ENCODE peak calls at places on chromosomes 12 and 14, in six cellular contexts. S is ovary; V is CD4-positive, alpha-beta T cell; X is Panc1; A is CD8-positive, alpha-beta T cell; R is uterus. J is an unnamed sample. For H3K27me3, the result is how much of the 10 kb centered on the place peaks cover.

GRCh38 chr12:3832738-3833137 is 40.5 kb downstream of the PARP11 start:
- DNase-seq in A (no peak), V (no peak), S (no peak), X (no peak), R (no peak), J (no peak)

GRCh38 chr14:59060841-59061240 is 127.6 kb upstream of the DAAM1 start:
- DNase-seq in V (no peak), A (no peak), X (no peak), R (no peak), S (no peak), J (peak)

GRCh38 chr14:57390806-57391562 is 598 bp downstream of the NAA30 start:
- DNase-seq in R (peak), V (peak), X (no peak), S (peak), A (peak), J (peak)

GRCh38 chr14:88986146-88986841 is 161.8 kb downstream of the TTC8 start:
- DNase-seq in A (no peak), R (no peak), X (no peak), V (no peak), S (peak), J (peak)

GRCh38 chr12:92624236-92624635 is 78.6 kb upstream of the PLEKHG7 start:
- DNase-seq in X (no peak), A (no peak), V (no peak), R (no peak), S (no peak), J (peak)

GRCh38 chr12:21248679-21249078 is 86.0 kb downstream of the SLCO1A2 start:
- DNase-seq in X (no peak), A (no peak), R (no peak), V (no peak), S (no peak), J (peak)

GRCh38 chr12:110431957-110432587 is 18.1 kb downstream of the ARPC3 start:
- DNase-seq in S (peak), X (no peak), R (no peak), A (no peak), V (no peak), J (no peak)

GRCh38 chr14:102998393-102998792 is 59.0 kb downstream of the CDC42BPB start:
- DNase-seq in S (no peak), X (no peak), V (no peak), A (no peak), R (no peak), J (no peak)

GRCh38 chr14:91372680-91373495 is 44.7 kb downstream of the CCDC88C start:
- DNase-seq in S (no peak), V (peak), R (no peak), X (no peak), A (no peak), J (no peak)

GRCh38 chr12:6465467-6466183 is 4.9 kb downstream of the VAMP1 start:
- DNase-seq in R (peak), V (no peak), A (no peak), X (peak), S (peak), J (peak)

GRCh38 chr12:18805516-18806248 is 67.8 kb downstream of the CAPZA3 start:
- DNase-seq in X (no peak), A (no peak), V (no peak), R (no peak), S (no peak), J (no peak)

GRCh38 chr12:75672212-75672611 is 160.8 kb upstream of the KRR1 start:
- DNase-seq in S (no peak), X (no peak), A (no peak), R (no peak), V (no peak), J (peak)

GRCh38 chr12:47349770-47350408 is 270.1 kb upstream of the AMIGO2 start:
- DNase-seq in R (no peak), S (no peak), X (no peak), V (no peak), A (no peak), J (peak)

GRCh38 chr14:22572562-22573058 is 16.4 kb downstream of the DAD1 start:
- DNase-seq in R (no peak), S (no peak), X (no peak), V (no peak), A (no peak), J (peak)

GRCh38 chr12:112967306-112967705 is 11.0 kb upstream of the OAS2 start:
- DNase-seq in R (no peak), X (no peak), V (no peak), S (no peak), A (no peak), J (no peak)

GRCh38 chr14:89915114-89915878 is 39.2 kb downstream of the EFCAB11 start:
- DNase-seq in R (peak), X (peak), A (peak), V (peak), S (peak), J (peak)

GRCh38 chr14:32104803-32105202 is 27.7 kb downstream of the ARHGAP5 start:
- DNase-seq in V (no peak), A (no peak), X (no peak), S (no peak), R (no peak), J (no peak)

GRCh38 chr12:26493656-26494055 is 298.3 kb downstream of the SSPN start:
- DNase-seq in S (no peak), A (no peak), R (no peak), V (no peak), X (no peak), J (no peak)

GRCh38 chr12:75944905-75945412 is 86.6 kb downstream of the PHLDA1 start:
- DNase-seq in A (no peak), V (no peak), X (no peak), S (no peak), R (no peak), J (no peak)

GRCh38 chr14:24838945-24839616 is 205.1 kb upstream of the GZMB start:
- DNase-seq in X (no peak), A (no peak), V (no peak), S (no peak), R (no peak), J (peak)

GRCh38 chr12:68831751-68832503 is 23.9 kb downstream of the MDM2 start:
- DNase-seq in S (no peak), R (no peak), A (no peak), V (no peak), X (no peak), J (no peak)

GRCh38 chr14:79057333-79057732 is 887.2 kb downstream of the NRXN3 start:
- DNase-seq in X (no peak), S (no peak), A (no peak), R (no peak), V (no peak), J (no peak)

GRCh38 chr14:76486251-76486743 is 110.4 kb downstream of the ESRRB start:
- DNase-seq in R (no peak), A (no peak), X (no peak), V (no peak), S (no peak), J (peak)

GRCh38 chr12:25236190-25236589 is 14.5 kb downstream of the KRAS start:
- DNase-seq in X (no peak), S (no peak), R (no peak), A (no peak), V (no peak), J (peak)

GRCh38 chr12:62861586-62861985 is 73.4 kb downstream of the PPM1H start:
- DNase-seq in V (no peak), R (no peak), X (no peak), S (no peak), A (no peak), J (no peak)

GRCh38 chr14:103801459-103801858 is 45.9 kb downstream of the PPP1R13B start:
- DNase-seq in X (no peak), V (no peak), A (no peak), R (no peak), S (no peak), J (no peak)

GRCh38 chr12:121468451-121468850 is 68.5 kb downstream of the RNF34 start:
- DNase-seq in V (no peak), R (no peak), A (no peak), X (no peak), S (no peak), J (no peak)

GRCh38 chr14:39247256-39247655 is 13.5 kb downstream of the MIA2 start:
- DNase-seq in R (no peak), A (no peak), V (no peak), X (no peak), S (no peak), J (no peak)

GRCh38 chr14:94316692-94317091 is 6.4 kb downstream of the SERPINA6 start:
- DNase-seq in A (no peak), R (no peak), S (no peak), X (no peak), V (no peak), J (peak)

GRCh38 chr12:101738920-101739665 is at the start of gene SYCP3:
- DNase-seq in A (no peak), V (no peak), R (no peak), X (no peak), S (no peak), J (no peak)

GRCh38 chr12:14880890-14881453 is 4.7 kb downstream of the MGP start:
- DNase-seq in V (no peak), A (no peak), R (no peak), S (no peak), X (no peak), J (no peak)

GRCh38 chr12:14884458-14884878 is 1.2 kb downstream of the MGP start:
- DNase-seq in A (peak), V (peak), X (no peak), R (peak), S (peak), J (peak)

GRCh38 chr12:14886271-14886670 is 617 bp upstream of the MGP start:
- DNase-seq in R (no peak), X (no peak), S (no peak), V (no peak), A (no peak), J (no peak)

GRCh38 chr12:14883663-14884062 is 2.0 kb downstream of the MGP start:
- DNase-seq in V (no peak), S (no peak), R (no peak), A (no peak), X (no peak), J (no peak)

GRCh38 chr12:14885718-14886201 is at the start of gene MGP:
- DNase-seq in R (peak), A (no peak), S (peak), V (no peak), X (no peak), J (no peak)
- H3K27ac ChIP-seq in R (peak), A (no peak), S (peak), V (no peak), X (no peak), J (peak)

DNA sequence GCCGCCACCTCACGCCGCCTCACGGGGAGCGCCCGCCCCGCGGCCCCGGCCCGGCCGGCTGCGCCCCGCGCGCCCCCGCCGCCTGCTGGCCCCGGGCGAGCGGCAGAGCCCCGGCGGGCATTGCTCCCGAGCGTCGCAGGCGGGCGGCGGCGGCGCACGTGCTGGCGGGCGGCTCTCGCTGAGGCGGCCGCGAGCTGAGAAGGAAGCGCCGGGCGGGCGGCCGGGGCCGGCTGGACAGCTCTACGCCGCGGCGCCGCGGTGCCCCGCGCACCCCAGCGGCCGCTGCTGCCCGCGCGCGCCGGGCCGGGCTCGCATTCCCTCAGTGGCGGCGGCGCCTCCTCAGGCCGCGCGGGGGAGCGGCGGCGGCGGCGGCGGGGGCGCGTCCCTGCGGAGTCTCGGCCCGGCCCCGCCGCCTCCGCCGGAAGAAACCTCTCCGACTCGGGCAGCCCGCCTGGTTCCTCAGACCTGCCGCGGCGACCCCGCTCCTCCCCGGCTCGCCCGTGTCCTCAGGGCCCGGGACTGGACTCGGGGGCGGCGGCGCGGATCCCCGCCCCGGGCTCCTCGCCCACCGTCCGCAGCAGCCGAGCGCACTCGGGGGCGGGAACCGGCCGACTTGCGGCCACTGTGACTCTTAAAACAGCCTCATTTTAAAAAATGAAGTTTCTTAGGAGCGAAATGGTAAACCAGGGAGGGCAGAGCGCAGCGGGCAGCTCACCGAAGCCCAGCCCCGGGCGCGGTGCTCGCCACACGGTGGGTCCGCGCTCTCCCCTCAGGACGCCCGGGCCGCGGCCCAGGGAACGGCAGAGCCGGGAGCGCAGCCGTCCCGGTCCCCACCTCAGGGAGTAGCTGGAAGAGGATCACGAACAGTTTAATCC is at the start of gene PITPNM2:
- DNase-seq in A (peak), S (peak), R (peak), V (peak), X (no peak), J (peak)
- H3K27me3 ChIP-seq in A (under half), S (under half), R (under half), V (under half), X (under half), J (under half)

DNA sequence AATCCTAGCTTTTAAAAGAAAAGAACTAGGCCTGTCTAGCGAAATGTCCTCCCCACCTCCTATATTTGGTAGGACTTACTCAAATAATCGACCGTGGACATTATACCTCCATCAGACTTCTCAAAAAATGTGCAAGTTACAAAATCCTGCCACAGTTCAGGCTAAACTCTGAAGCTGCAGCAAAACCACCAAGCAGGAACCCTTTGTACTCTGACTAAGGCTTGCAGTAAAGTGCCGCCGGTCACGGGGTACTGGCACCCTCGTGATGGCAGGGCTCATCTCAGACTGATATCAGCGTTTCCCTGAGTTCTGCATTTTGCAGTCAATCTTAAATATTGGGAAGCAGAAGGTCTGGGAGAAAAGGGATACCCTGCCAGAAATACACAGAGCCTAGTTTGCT is 17.1 kb downstream of the SLC11A2 start:
- DNase-seq in R (no peak), A (peak), X (no peak), V (peak), S (no peak), J (no peak)
- H3K27ac ChIP-seq in R (no peak), A (peak), X (no peak), V (peak), S (no peak), J (no peak)

GRCh38 chr12:129840145-129840884 is 63.5 kb downstream of the TMEM132D start:
- DNase-seq in A (no peak), R (no peak), V (no peak), X (no peak), S (no peak), J (no peak)

GRCh38 chr12:129844662-129845061 is 59.2 kb downstream of the TMEM132D start:
- DNase-seq in A (no peak), S (no peak), R (no peak), V (no peak), X (no peak), J (no peak)

GRCh38 chr12:129839679-129840078 is 64.1 kb downstream of the TMEM132D start:
- DNase-seq in S (no peak), A (no peak), R (no peak), V (no peak), X (no peak), J (no peak)
- H3K27me3 ChIP-seq in S (under half), A (under half), R (under half), V (under half), X (under half), J (under half)

DNA sequence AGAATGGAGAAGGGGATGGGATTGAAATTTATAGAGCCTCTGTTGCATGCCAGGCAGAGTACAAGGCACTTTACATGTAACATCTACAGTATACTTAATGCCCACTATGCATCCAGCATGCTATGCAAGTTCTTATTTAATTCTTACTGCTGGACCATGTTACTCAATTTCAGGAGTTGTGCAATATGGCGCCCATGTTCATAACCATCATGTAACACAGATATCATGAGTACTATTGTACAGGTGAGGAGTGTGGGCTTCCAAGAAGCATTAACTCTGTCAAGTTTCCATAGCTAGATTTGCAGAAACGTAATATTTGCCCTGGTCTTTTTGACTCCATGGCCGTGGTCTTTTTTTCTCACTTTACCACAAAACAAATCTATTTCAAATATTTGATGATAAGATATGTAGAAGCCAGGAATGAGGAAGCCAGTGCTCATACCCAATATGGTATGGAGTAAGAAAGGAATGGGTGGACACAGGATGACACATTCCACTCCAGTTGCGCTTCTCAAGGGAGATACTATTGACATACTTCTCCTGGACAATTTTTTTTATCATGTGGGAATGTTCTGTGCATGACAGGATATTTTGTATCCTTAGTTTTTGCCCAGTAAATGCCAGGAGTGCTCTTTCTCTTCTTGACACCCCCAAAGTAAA is 191.8 kb downstream of the C12orf75 start:
- DNase-seq in S (no peak), X (no peak), V (no peak), R (no peak), A (no peak), J (peak)
- H3K27ac ChIP-seq in S (no peak), X (no peak), V (no peak), R (no peak), A (no peak), J (peak)

DNA sequence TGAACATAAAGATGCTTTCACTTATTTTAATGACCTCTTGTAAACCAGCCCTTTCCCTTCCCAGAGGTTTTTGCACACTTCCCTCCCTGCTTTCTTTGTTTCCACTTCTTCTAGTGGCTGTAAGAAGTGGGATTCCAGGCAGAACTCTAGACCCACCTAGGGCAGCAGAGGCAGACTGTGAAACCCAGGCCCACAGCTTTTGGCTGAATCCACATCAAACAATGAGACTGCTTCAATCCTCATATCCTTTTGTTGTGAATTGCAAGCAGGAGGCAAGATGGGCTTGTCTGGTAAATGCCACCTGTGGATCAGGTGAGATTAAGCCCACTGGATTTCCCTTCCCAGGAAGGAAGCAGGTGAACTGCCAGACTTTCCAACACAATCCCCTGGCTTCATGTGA is 12.8 kb downstream of the CCDC177 start:
- DNase-seq in X (no peak), S (no peak), A (no peak), V (no peak), R (no peak), J (no peak)
- H3K27me3 ChIP-seq in X (under half), S (under half), A (under half), V (under half), R (under half), J (under half)

DNA sequence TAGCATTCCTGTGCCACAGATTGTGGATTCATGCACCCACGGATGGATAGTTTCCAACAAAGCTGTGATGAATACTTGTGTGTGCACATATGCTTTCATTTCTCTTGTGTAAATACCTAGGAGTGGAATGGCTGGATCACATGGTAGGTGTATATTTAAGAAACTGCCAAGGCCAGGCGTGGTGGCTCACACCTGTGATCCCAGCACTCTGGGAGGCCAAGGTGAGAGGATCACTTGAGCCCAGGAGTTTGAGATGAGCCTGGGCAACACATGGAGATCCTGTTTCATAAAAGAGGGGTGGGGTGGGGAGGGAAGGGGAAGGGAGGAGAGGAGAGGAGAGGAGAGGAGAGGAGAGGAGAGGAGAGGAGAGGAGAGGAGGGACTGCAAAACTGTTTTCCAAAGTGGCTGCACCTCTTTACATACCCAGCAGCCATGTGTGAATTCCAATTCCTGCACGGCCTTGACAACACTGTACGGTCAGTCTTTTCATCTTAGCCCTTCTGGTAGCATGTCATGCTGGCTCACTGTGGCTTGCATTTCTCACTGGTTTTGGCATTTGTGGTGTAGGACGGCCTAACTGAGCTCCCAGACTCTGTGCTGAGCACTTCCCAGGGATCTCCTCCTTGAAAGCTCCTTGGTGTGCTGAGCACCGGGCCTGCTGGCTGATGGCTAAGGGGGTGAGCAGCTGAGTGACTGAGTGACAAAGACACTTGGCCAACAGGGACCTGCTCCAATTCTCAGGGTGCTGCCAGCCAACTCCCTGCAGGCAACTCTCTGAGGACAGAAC is 27.9 kb downstream of the SYNE3 start:
- DNase-seq in V (no peak), A (no peak), X (no peak), R (no peak), S (no peak), J (no peak)
- H3K27ac ChIP-seq in V (no peak), A (no peak), X (no peak), R (peak), S (peak), J (no peak)

J was measured in cardiac muscle cell.